ENCODE peak calls at places on chromosomes 3 and 15, in eight cellular contexts. E is NAMALWA, Y is tibial nerve, X is NCI-H446, S is Peyer's patch, G is globus pallidus, U is putamen, K is RKO. I is an unnamed sample.

GRCh38 chr3:143226678-143227291 is 107.2 kb downstream of the CHST2 start:
- DNase-seq in G (peak), K (no peak), E (no peak), U (no peak), Y (no peak), X (no peak), S (no peak), I (no peak)

GRCh38 chr3:14319654-14320182 is 82.7 kb upstream of the SLC6A6 start:
- DNase-seq in X (peak), Y (no peak), U (peak), E (peak), S (peak), G (no peak), K (peak), I (peak)

GRCh38 chr3:88034463-88034862 is 24.3 kb downstream of the CGGBP1 start:
- DNase-seq in Y (no peak), U (no peak), X (no peak), K (no peak), E (no peak), G (no peak), S (no peak), I (no peak)

GRCh38 chr15:62472616-62473299 is 307.7 kb upstream of the C2CD4B start:
- DNase-seq in E (no peak), G (no peak), S (no peak), X (no peak), U (no peak), Y (no peak), K (no peak), I (no peak)

GRCh38 chr3:124463234-124463633 is 267.0 kb upstream of the UMPS start:
- DNase-seq in U (no peak), E (no peak), K (no peak), G (no peak), X (no peak), Y (no peak), S (no peak), I (no peak)

GRCh38 chr3:55267206-55267930 is 219.7 kb downstream of the WNT5A start:
- DNase-seq in S (no peak), G (no peak), U (no peak), E (no peak), Y (no peak), K (no peak), X (no peak), I (no peak)

GRCh38 chr3:134039161-134039862 is 9.6 kb upstream of the SLCO2A1 start:
- DNase-seq in G (no peak), X (no peak), E (no peak), Y (no peak), K (no peak), U (no peak), S (peak), I (no peak)

GRCh38 chr3:154156529-154156928 is 35.3 kb downstream of the ARHGEF26 start:
- DNase-seq in X (no peak), K (no peak), E (no peak), U (no peak), S (no peak), Y (no peak), G (no peak), I (no peak)

GRCh38 chr3:28718074-28718849 is 369.6 kb upstream of the AZI2 start:
- DNase-seq in X (no peak), K (no peak), G (no peak), Y (no peak), U (no peak), E (no peak), S (no peak), I (no peak)

GRCh38 chr15:88284441-88285106 is 28.0 kb upstream of the NTRK3 start:
- DNase-seq in Y (no peak), G (no peak), S (no peak), E (no peak), X (no peak), U (no peak), K (no peak), I (no peak)

GRCh38 chr15:78565951-78566774 is 843 bp downstream of the CHRNA5 start:
- DNase-seq in U (no peak), X (no peak), E (no peak), S (no peak), K (peak), Y (no peak), G (no peak), I (peak)

GRCh38 chr15:40430271-40430805 is 10.4 kb upstream of the BAHD1 start:
- DNase-seq in K (peak), X (peak), S (no peak), E (no peak), G (no peak), U (no peak), Y (no peak), I (no peak)

GRCh38 chr3:133360476-133360875 is 39.4 kb upstream of the BFSP2 start:
- DNase-seq in Y (no peak), K (no peak), E (no peak), U (no peak), X (no peak), S (no peak), G (no peak), I (no peak)

I was measured in foreskin melanocyte.